ENCODE peak calls at places on chromosomes 6 and 20, in seven cellular contexts. X is neural progenitor cell, S is AG08396, F is G401, M is T follicular helper cell, H is heart right ventricle, B is WERI-Rb-1. P is an unnamed sample.

GRCh38 chr6:101730954-101731353 is 337.4 kb downstream of the GRIK2 start:
- DNase-seq in S (no peak), F (no peak), H (no peak), B (no peak), M (no peak), X (no peak), P (no peak)

GRCh38 chr20:23205221-23205620 is 119.1 kb upstream of the CD93 start:
- DNase-seq in H (no peak), B (no peak), M (no peak), F (no peak), S (no peak), X (peak), P (no peak)

GRCh38 chr6:156686429-156686939 is 90.7 kb upstream of the ARID1B start:
- DNase-seq in S (peak), X (peak), B (peak), F (peak), H (peak), M (no peak), P (no peak)

GRCh38 chr6:111263837-111264236 is 176.5 kb downstream of the SLC16A10 start:
- DNase-seq in M (no peak), H (no peak), X (no peak), S (peak), F (no peak), B (no peak), P (no peak)

GRCh38 chr6:70901324-70901723 is 55.5 kb downstream of the B3GAT2 start:
- DNase-seq in X (no peak), H (no peak), B (no peak), F (no peak), S (no peak), M (no peak), P (no peak)

GRCh38 chr6:105992315-105992961 is 93.7 kb upstream of the PRDM1 start:
- DNase-seq in B (no peak), M (peak), F (peak), S (peak), H (peak), X (peak), P (peak)

GRCh38 chr20:10061641-10062040 is 26.9 kb downstream of the ANKEF1 start:
- DNase-seq in S (no peak), M (no peak), B (no peak), X (no peak), F (no peak), H (no peak), P (no peak)

GRCh38 chr6:4489538-4489937 is 286.7 kb upstream of the CDYL start:
- DNase-seq in S (no peak), B (no peak), H (no peak), F (no peak), M (no peak), X (no peak), P (no peak)

GRCh38 chr6:151068761-151069312 is 170.9 kb upstream of the AKAP12 start:
- DNase-seq in S (no peak), M (no peak), X (no peak), B (no peak), F (no peak), H (no peak), P (no peak)

GRCh38 chr20:2822073-2822472 is 5.9 kb downstream of the TMEM239 start:
- DNase-seq in B (no peak), H (no peak), S (no peak), F (no peak), M (peak), X (peak), P (no peak)

GRCh38 chr20:59777321-59777705 is 156.1 kb downstream of the SYCP2 start:
- DNase-seq in F (no peak), M (no peak), H (no peak), X (no peak), B (no peak), S (no peak), P (no peak)

GRCh38 chr6:79413562-79414002 is 123.6 kb downstream of the LCA5 start:
- DNase-seq in X (no peak), S (no peak), F (no peak), M (no peak), H (no peak), B (no peak), P (no peak)

GRCh38 chr6:141321486-141322347 is 811.0 kb upstream of the GJE1 start:
- DNase-seq in B (no peak), X (peak), F (no peak), H (no peak), M (no peak), S (peak), P (no peak)

GRCh38 chr6:148565931-148566663 is 180.7 kb upstream of the UST start:
- DNase-seq in F (no peak), B (no peak), H (no peak), M (no peak), X (no peak), S (peak), P (no peak)

GRCh38 chr6:170178561-170179477 is 112.1 kb downstream of the DLL1 start:
- DNase-seq in X (no peak), S (peak), M (no peak), F (no peak), B (no peak), H (no peak), P (no peak)

GRCh38 chr6:139016337-139017213 is 12.0 kb upstream of the ABRACL start:
- DNase-seq in X (peak), M (no peak), S (no peak), F (no peak), B (no peak), H (no peak), P (no peak)

GRCh38 chr20:60837386-60837785 is 414.7 kb upstream of the CDH4 start:
- DNase-seq in X (no peak), M (no peak), H (no peak), S (no peak), F (no peak), B (no peak), P (no peak)

GRCh38 chr20:63847374-63848002 is 13.8 kb upstream of the ABHD16B start:
- DNase-seq in B (no peak), H (no peak), M (no peak), X (peak), S (no peak), F (peak), P (no peak)

GRCh38 chr6:143136647-143137046 is 76.0 kb downstream of the AIG1 start:
- DNase-seq in B (no peak), S (no peak), M (no peak), F (peak), X (no peak), H (no peak), P (no peak)

GRCh38 chr6:44131880-44132279 is 4.5 kb downstream of the TMEM63B start:
- DNase-seq in X (no peak), M (no peak), H (no peak), F (no peak), B (peak), S (no peak), P (no peak)

GRCh38 chr6:113050010-113050893 is 703.1 kb downstream of the RFPL4B start:
- DNase-seq in F (no peak), S (no peak), B (no peak), M (no peak), X (peak), H (no peak), P (no peak)

GRCh38 chr6:139943391-139943790 is 568.9 kb upstream of the CITED2 start:
- DNase-seq in X (no peak), H (no peak), F (no peak), S (peak), B (no peak), M (no peak), P (no peak)

GRCh38 chr6:150937126-150937906 is 71.8 kb downstream of the MTHFD1L start:
- DNase-seq in B (no peak), S (no peak), X (no peak), F (no peak), H (peak), M (no peak), P (no peak)

GRCh38 chr20:49608752-49609670 is 41.1 kb upstream of the PTGIS start:
- DNase-seq in M (peak), S (peak), H (peak), F (peak), B (peak), X (peak), P (peak)

GRCh38 chr6:139996253-139996834 is 621.9 kb upstream of the CITED2 start:
- DNase-seq in S (no peak), M (no peak), B (peak), F (no peak), H (no peak), X (peak), P (no peak)

GRCh38 chr6:28907394-28907793 is 16.4 kb downstream of the TRIM27 start:
- DNase-seq in B (no peak), X (no peak), S (peak), H (no peak), F (no peak), M (no peak), P (no peak)

GRCh38 chr6:133553652-133554051 is 312.5 kb downstream of the EYA4 start:
- DNase-seq in X (peak), B (peak), M (peak), S (peak), F (peak), H (no peak), P (no peak)

GRCh38 chr20:36018208-36018988 is 50.0 kb downstream of the CNBD2 start:
- DNase-seq in M (no peak), H (no peak), F (no peak), X (no peak), S (no peak), B (no peak), P (no peak)

GRCh38 chr6:89066929-89067646 is 13.5 kb upstream of the PNRC1 start:
- DNase-seq in F (no peak), X (no peak), B (no peak), M (no peak), H (no peak), S (no peak), P (no peak)

GRCh38 chr6:73262701-73263569 is at the start of gene KHDC1:
- DNase-seq in B (peak), M (peak), F (peak), H (peak), S (peak), X (peak), P (peak)

P was measured in progenitor cell of endocrine pancreas.